ENCODE peak calls at places on chromosomes 3 and 15, in six cellular contexts. Y is GM20000; S is CD8-positive, alpha-beta memory T cell; M is EL; J is NCI-H1436 treated with DMSO at 0.1 percent for 48 hours; C is effector memory CD8-positive, alpha-beta T cell. D is an unnamed sample.

GRCh38 chr3:117507958-117508357 is 798.4 kb downstream of the TUSC7 start:
- DNase-seq in Y (no peak), S (no peak), M (no peak), J (no peak), C (no peak), D (no peak)

GRCh38 chr15:88006146-88006545 is 250.4 kb downstream of the NTRK3 start:
- DNase-seq in Y (no peak), S (no peak), M (no peak), J (no peak), C (no peak), D (no peak)

GRCh38 chr3:128418900-128419299 is 47.8 kb downstream of the DNAJB8 start:
- DNase-seq in Y (no peak), S (no peak), M (no peak), J (no peak), C (no peak), D (no peak)

GRCh38 chr15:42447599-42447998 is 43.3 kb downstream of the ZNF106 start:
- DNase-seq in Y (no peak), S (no peak), M (no peak), J (no peak), C (no peak), D (no peak)

GRCh38 chr3:130662407-130663028 is 84.1 kb downstream of the PIK3R4 start:
- DNase-seq in Y (no peak), S (no peak), M (no peak), J (no peak), C (no peak), D (no peak)

GRCh38 chr15:55770808-55771207 is 27.9 kb upstream of the PRTG start:
- DNase-seq in Y (no peak), S (no peak), M (peak; percentile 34), J (no peak), C (no peak), D (no peak)

GRCh38 chr3:14773691-14774128 is 45.1 kb upstream of the FGD5 start:
- DNase-seq in Y (no peak), S (no peak), M (no peak), J (no peak), C (no peak), D (no peak)

GRCh38 chr3:58994746-58995330 is 55.0 kb downstream of the CFAP20DC start:
- DNase-seq in Y (peak; percentile 53), S (peak; percentile 21), M (peak; percentile 63), J (no peak), C (no peak), D (no peak)

GRCh38 chr15:72278737-72279136 is 6.4 kb upstream of the PARP6 start:
- DNase-seq in Y (no peak), S (no peak), M (no peak), J (no peak), C (no peak), D (no peak)

GRCh38 chr3:151171145-151171544 is 31.9 kb downstream of the GPR171 start:
- DNase-seq in Y (peak; percentile 15), S (peak; percentile 42), M (no peak), J (no peak), C (peak; percentile 10), D (no peak)

GRCh38 chr3:133426721-133427120 is 26.9 kb downstream of the BFSP2 start:
- DNase-seq in Y (no peak), S (no peak), M (peak; percentile 52), J (no peak), C (no peak), D (no peak)

GRCh38 chr3:12005951-12006625 is 1.9 kb downstream of the SYN2 start:
- DNase-seq in Y (no peak), S (no peak), M (no peak), J (no peak), C (no peak), D (no peak)

GRCh38 chr15:66310786-66311185 is 17.4 kb downstream of the DIS3L start:
- DNase-seq in Y (no peak), S (no peak), M (no peak), J (no peak), C (no peak), D (no peak)

GRCh38 chr15:85430406-85431204 is 50.2 kb downstream of the AKAP13 start:
- DNase-seq in Y (peak; percentile 67), S (no peak), M (no peak), J (no peak), C (no peak), D (no peak)

GRCh38 chr15:34365073-34365825 is 1.7 kb downstream of the LPCAT4 start:
- DNase-seq in Y (peak; percentile 30), S (no peak), M (no peak), J (no peak), C (peak; percentile 5), D (no peak)

GRCh38 chr15:74417670-74418069 is 16.1 kb downstream of the SEMA7A start:
- DNase-seq in Y (no peak), S (no peak), M (no peak), J (no peak), C (no peak), D (no peak)

GRCh38 chr15:85554852-85555521 is 174.6 kb downstream of the AKAP13 start:
- DNase-seq in Y (no peak), S (no peak), M (no peak), J (no peak), C (no peak), D (no peak)

GRCh38 chr15:68668926-68669600 is 90.3 kb downstream of the CORO2B start:
- DNase-seq in Y (no peak), S (no peak), M (no peak), J (no peak), C (no peak), D (no peak)